ENCODE peak calls at places on chromosomes 3 and 15, in seven cellular contexts. One of them, this sample, is unnamed.

GRCh38 chr3:184259878-184260570 is 1.3 kb downstream of the CAMK2N2 start:
- DNase-seq in mesendoderm: peak
- DNase-seq in H1: peak
- DNase-seq in IMR-90: peak
- DNase-seq in H9: no peak
- DNase-seq in neuronal stem cell: peak
- DNase-seq in trophoblast cell: no peak
- DNase-seq in this sample: peak

GRCh38 chr3:140406655-140407054 is 271.2 kb upstream of the TRIM42 start:
- DNase-seq in H9: no peak
- DNase-seq in neuronal stem cell: no peak
- DNase-seq in IMR-90: no peak
- DNase-seq in trophoblast cell: no peak
- DNase-seq in mesendoderm: no peak
- DNase-seq in H1: no peak
- DNase-seq in this sample: no peak

GRCh38 chr3:171443211-171443957 is 16.8 kb downstream of the TNIK start:
- DNase-seq in H1: no peak
- DNase-seq in mesendoderm: no peak
- DNase-seq in trophoblast cell: no peak
- DNase-seq in neuronal stem cell: no peak
- DNase-seq in IMR-90: peak
- DNase-seq in H9: no peak
- DNase-seq in this sample: peak

GRCh38 chr15:40906101-40906946 is 12.1 kb downstream of the VPS18 start:
- DNase-seq in H9: peak
- DNase-seq in H1: peak
- DNase-seq in IMR-90: peak
- DNase-seq in mesendoderm: peak
- DNase-seq in trophoblast cell: peak
- DNase-seq in neuronal stem cell: no peak
- DNase-seq in this sample: peak

GRCh38 chr3:115760722-115761121 is 137.4 kb downstream of the GAP43 start:
- DNase-seq in mesendoderm: no peak
- DNase-seq in neuronal stem cell: no peak
- DNase-seq in H1: no peak
- DNase-seq in H9: no peak
- DNase-seq in trophoblast cell: no peak
- DNase-seq in IMR-90: no peak
- DNase-seq in this sample: no peak

GRCh38 chr15:42207674-42208579 is at the start of gene VPS39:
- DNase-seq in neuronal stem cell: peak
- DNase-seq in H9: peak
- DNase-seq in IMR-90: peak
- DNase-seq in mesendoderm: peak
- DNase-seq in H1: peak
- DNase-seq in trophoblast cell: peak
- DNase-seq in this sample: peak

GRCh38 chr15:52290329-52290728 is 5.3 kb downstream of the MYO5C start:
- DNase-seq in trophoblast cell: no peak
- DNase-seq in H1: no peak
- DNase-seq in H9: no peak
- DNase-seq in IMR-90: no peak
- DNase-seq in mesendoderm: no peak
- DNase-seq in neuronal stem cell: no peak
- DNase-seq in this sample: no peak

GRCh38 chr15:78421241-78421994 is 16.6 kb upstream of the IREB2 start:
- DNase-seq in IMR-90: no peak
- DNase-seq in H9: no peak
- DNase-seq in H1: no peak
- DNase-seq in mesendoderm: no peak
- DNase-seq in neuronal stem cell: no peak
- DNase-seq in trophoblast cell: no peak
- DNase-seq in this sample: no peak

GRCh38 chr15:42457445-42458442 is 33.2 kb downstream of the ZNF106 start:
- DNase-seq in H1: peak
- DNase-seq in IMR-90: peak
- DNase-seq in neuronal stem cell: peak
- DNase-seq in mesendoderm: peak
- DNase-seq in H9: peak
- DNase-seq in trophoblast cell: no peak
- DNase-seq in this sample: peak

GRCh38 chr15:45183511-45183910 is 4.3 kb downstream of the SHF start:
- DNase-seq in IMR-90: no peak
- DNase-seq in H9: no peak
- DNase-seq in trophoblast cell: no peak
- DNase-seq in mesendoderm: no peak
- DNase-seq in H1: no peak
- DNase-seq in neuronal stem cell: no peak
- DNase-seq in this sample: no peak

GRCh38 chr3:55030938-55031337 is 103.1 kb upstream of the LRTM1 start:
- DNase-seq in IMR-90: peak
- DNase-seq in H9: no peak
- DNase-seq in H1: no peak
- DNase-seq in mesendoderm: no peak
- DNase-seq in neuronal stem cell: no peak
- DNase-seq in trophoblast cell: no peak
- DNase-seq in this sample: peak

GRCh38 chr3:87206070-87206469 is 21.0 kb upstream of the CHMP2B start:
- DNase-seq in mesendoderm: no peak
- DNase-seq in neuronal stem cell: no peak
- DNase-seq in H9: no peak
- DNase-seq in trophoblast cell: no peak
- DNase-seq in H1: no peak
- DNase-seq in IMR-90: peak
- DNase-seq in this sample: peak

GRCh38 chr15:68616397-68616796 is 37.6 kb downstream of the CORO2B start:
- DNase-seq in IMR-90: no peak
- DNase-seq in H1: no peak
- DNase-seq in H9: no peak
- DNase-seq in trophoblast cell: no peak
- DNase-seq in neuronal stem cell: no peak
- DNase-seq in mesendoderm: no peak
- DNase-seq in this sample: no peak

GRCh38 chr3:127865941-127866340 is 43.6 kb upstream of the MGLL start:
- DNase-seq in IMR-90: peak
- DNase-seq in mesendoderm: peak
- DNase-seq in H9: no peak
- DNase-seq in H1: no peak
- DNase-seq in trophoblast cell: peak
- DNase-seq in neuronal stem cell: no peak
- DNase-seq in this sample: peak

GRCh38 chr15:22979699-22980188 is 424 bp downstream of the CYFIP1 start:
- DNase-seq in mesendoderm: peak
- DNase-seq in trophoblast cell: no peak
- DNase-seq in IMR-90: peak
- DNase-seq in H1: peak
- DNase-seq in neuronal stem cell: peak
- DNase-seq in H9: no peak
- DNase-seq in this sample: peak

DNA sequence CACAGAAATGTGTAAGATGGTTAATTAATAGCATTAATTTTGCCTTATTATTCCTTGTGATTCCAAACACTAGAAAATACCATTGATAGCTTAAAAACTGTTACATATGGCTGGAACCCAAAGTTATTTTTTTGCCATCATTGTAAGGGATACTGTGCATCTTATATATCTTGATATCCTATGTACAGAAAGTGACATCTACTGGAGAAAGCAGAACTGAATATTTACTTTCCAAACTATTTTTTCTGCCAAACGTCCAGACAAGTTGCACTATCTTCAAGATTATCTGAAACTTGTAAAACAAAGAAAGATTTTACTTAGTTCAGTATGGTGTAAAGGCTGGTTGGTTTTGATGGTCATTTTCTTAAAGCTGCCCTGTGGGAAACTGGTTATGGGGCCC is 33.3 kb upstream of the MEIS2 start:
- DNase-seq in H1: no peak
- DNase-seq in trophoblast cell: no peak
- DNase-seq in IMR-90: peak
- DNase-seq in mesendoderm: no peak
- DNase-seq in neuronal stem cell: no peak
- DNase-seq in H9: no peak
- DNase-seq in this sample: peak
- H3K18ac ChIP-seq in H1: no peak
- H3K18ac ChIP-seq in trophoblast cell: no peak
- H3K18ac ChIP-seq in IMR-90: no peak
- H3K18ac ChIP-seq in mesendoderm: no peak
- H3K18ac ChIP-seq in neuronal stem cell: no peak
- H3K18ac ChIP-seq in H9: no peak
- H3K18ac ChIP-seq in this sample: no peak

GRCh38 chr3:16240229-16241023 is 24.3 kb downstream of the DPH3 start:
- DNase-seq in H9: no peak
- DNase-seq in IMR-90: peak
- DNase-seq in neuronal stem cell: no peak
- DNase-seq in trophoblast cell: peak
- DNase-seq in H1: no peak
- DNase-seq in mesendoderm: no peak
- DNase-seq in this sample: peak
- H3K9ac ChIP-seq in H9: no peak
- H3K9ac ChIP-seq in IMR-90: no peak
- H3K9ac ChIP-seq in neuronal stem cell: no peak
- H3K9ac ChIP-seq in trophoblast cell: no peak
- H3K9ac ChIP-seq in H1: no peak
- H3K9ac ChIP-seq in mesendoderm: no peak
- H3K9ac ChIP-seq in this sample: peak

GRCh38 chr3:130811552-130811951 is 64.9 kb upstream of the PIK3R4 start:
- DNase-seq in mesendoderm: no peak
- DNase-seq in H9: no peak
- DNase-seq in trophoblast cell: no peak
- DNase-seq in H1: no peak
- DNase-seq in IMR-90: no peak
- DNase-seq in neuronal stem cell: no peak
- DNase-seq in this sample: no peak
- H3K27ac ChIP-seq in mesendoderm: no peak
- H3K27ac ChIP-seq in H9: no peak
- H3K27ac ChIP-seq in trophoblast cell: no peak
- H3K27ac ChIP-seq in H1: no peak
- H3K27ac ChIP-seq in IMR-90: no peak
- H3K27ac ChIP-seq in neuronal stem cell: no peak
- H3K27ac ChIP-seq in this sample: no peak

GRCh38 chr3:176595307-176595706 is 602.0 kb downstream of the TBL1XR1 start:
- DNase-seq in H9: no peak
- DNase-seq in neuronal stem cell: no peak
- DNase-seq in trophoblast cell: no peak
- DNase-seq in H1: no peak
- DNase-seq in IMR-90: peak
- DNase-seq in mesendoderm: peak
- DNase-seq in this sample: peak

GRCh38 chr3:176587089-176587488 is 610.2 kb downstream of the TBL1XR1 start:
- DNase-seq in H9: no peak
- DNase-seq in neuronal stem cell: no peak
- DNase-seq in IMR-90: no peak
- DNase-seq in H1: no peak
- DNase-seq in trophoblast cell: no peak
- DNase-seq in mesendoderm: no peak
- DNase-seq in this sample: no peak

GRCh38 chr3:176590722-176591121 is 606.6 kb downstream of the TBL1XR1 start:
- DNase-seq in mesendoderm: peak
- DNase-seq in IMR-90: no peak
- DNase-seq in H1: no peak
- DNase-seq in H9: no peak
- DNase-seq in trophoblast cell: no peak
- DNase-seq in neuronal stem cell: no peak
- DNase-seq in this sample: no peak
- H3K18ac ChIP-seq in mesendoderm: no peak
- H3K18ac ChIP-seq in IMR-90: no peak
- H3K18ac ChIP-seq in H1: no peak
- H3K18ac ChIP-seq in H9: no peak
- H3K18ac ChIP-seq in trophoblast cell: no peak
- H3K18ac ChIP-seq in neuronal stem cell: no peak
- H3K18ac ChIP-seq in this sample: no peak